ENCODE peak calls at places on chromosomes 16 and 17, in nine cellular contexts. One of them, this sample, is unnamed.
A peak's percentile ranks its signal among the peaks of the same experiment; 100 is the strongest.

GRCh38 chr16:1876468-1876867 is 4.5 kb upstream of the MEIOB start:
- DNase-seq in GM23338: no peak
- DNase-seq in SK-N-SH: no peak
- DNase-seq in A549: no peak
- DNase-seq in HL-60: no peak
- DNase-seq in HCT116: no peak
- DNase-seq in HepG2: no peak
- DNase-seq in GM12878: peak; percentile 20
- DNase-seq in K562: no peak
- DNase-seq in this sample: no peak

GRCh38 chr17:38735161-38735997 is 5.2 kb downstream of the CISD3 start:
- DNase-seq in GM23338: peak; percentile 86
- DNase-seq in SK-N-SH: peak; percentile 92
- DNase-seq in A549: peak; percentile 50
- DNase-seq in HL-60: peak; percentile 49
- DNase-seq in HCT116: no peak
- DNase-seq in HepG2: peak; percentile 33
- DNase-seq in GM12878: no peak
- DNase-seq in K562: peak; percentile 72
- DNase-seq in this sample: no peak

GRCh38 chr16:546909-547770 is 13.1 kb upstream of the PRR35 start:
- DNase-seq in GM23338: peak; percentile 71
- DNase-seq in SK-N-SH: peak; percentile 69
- DNase-seq in A549: peak; percentile 71
- DNase-seq in HL-60: peak; percentile 99
- DNase-seq in HCT116: no peak
- DNase-seq in HepG2: no peak
- DNase-seq in GM12878: no peak
- DNase-seq in K562: peak; percentile 63
- DNase-seq in this sample: no peak

GRCh38 chr17:71188811-71189492 is 931.9 kb upstream of the SOX9 start:
- DNase-seq in GM23338: no peak
- DNase-seq in SK-N-SH: no peak
- DNase-seq in A549: no peak
- DNase-seq in HL-60: no peak
- DNase-seq in HCT116: peak; percentile 16
- DNase-seq in HepG2: no peak
- DNase-seq in GM12878: no peak
- DNase-seq in K562: no peak
- DNase-seq in this sample: peak; percentile 25

GRCh38 chr17:75830168-75831031 is 13.8 kb downstream of the UNC13D start:
- DNase-seq in GM23338: peak; percentile 89
- DNase-seq in SK-N-SH: peak; percentile 88
- DNase-seq in A549: no peak
- DNase-seq in HL-60: no peak
- DNase-seq in HCT116: no peak
- DNase-seq in HepG2: no peak
- DNase-seq in GM12878: no peak
- DNase-seq in K562: no peak
- DNase-seq in this sample: no peak

GRCh38 chr17:38918129-38918913 is 7.1 kb upstream of the LASP1NB start:
- DNase-seq in GM23338: peak; percentile 79
- DNase-seq in SK-N-SH: no peak
- DNase-seq in A549: no peak
- DNase-seq in HL-60: no peak
- DNase-seq in HCT116: no peak
- DNase-seq in HepG2: no peak
- DNase-seq in GM12878: no peak
- DNase-seq in K562: no peak
- DNase-seq in this sample: no peak

GRCh38 chr17:16639438-16639837 is 14.2 kb downstream of the ZNF624 start:
- DNase-seq in GM23338: no peak
- DNase-seq in SK-N-SH: no peak
- DNase-seq in A549: no peak
- DNase-seq in HL-60: no peak
- DNase-seq in HCT116: no peak
- DNase-seq in HepG2: peak; percentile 18
- DNase-seq in GM12878: no peak
- DNase-seq in K562: no peak
- DNase-seq in this sample: no peak

GRCh38 chr17:31313982-31314787 is at the start of gene EVI2B:
- DNase-seq in GM23338: no peak
- DNase-seq in SK-N-SH: no peak
- DNase-seq in A549: peak; percentile 34
- DNase-seq in HL-60: peak; percentile 71
- DNase-seq in HCT116: no peak
- DNase-seq in HepG2: no peak
- DNase-seq in GM12878: peak; percentile 66
- DNase-seq in K562: peak; percentile 47
- DNase-seq in this sample: no peak

GRCh38 chr16:79658301-79659001 is 57.9 kb upstream of the MAF start:
- DNase-seq in GM23338: no peak
- DNase-seq in SK-N-SH: no peak
- DNase-seq in A549: peak; percentile 46
- DNase-seq in HL-60: no peak
- DNase-seq in HCT116: no peak
- DNase-seq in HepG2: peak; percentile 22
- DNase-seq in GM12878: no peak
- DNase-seq in K562: peak; percentile 50
- DNase-seq in this sample: peak; percentile 35

GRCh38 chr17:68963958-68964357 is 8.8 kb upstream of the ABCA8 start:
- DNase-seq in GM23338: no peak
- DNase-seq in SK-N-SH: no peak
- DNase-seq in A549: no peak
- DNase-seq in HL-60: no peak
- DNase-seq in HCT116: no peak
- DNase-seq in HepG2: no peak
- DNase-seq in GM12878: no peak
- DNase-seq in K562: no peak
- DNase-seq in this sample: no peak

GRCh38 chr16:54936086-54936978 is 5.7 kb downstream of the IRX5 start:
- DNase-seq in GM23338: peak; percentile 75
- DNase-seq in SK-N-SH: no peak
- DNase-seq in A549: no peak
- DNase-seq in HL-60: peak; percentile 78
- DNase-seq in HCT116: no peak
- DNase-seq in HepG2: no peak
- DNase-seq in GM12878: no peak
- DNase-seq in K562: no peak
- DNase-seq in this sample: no peak

GRCh38 chr17:15262291-15263205 is 2.6 kb downstream of the PMP22 start:
- DNase-seq in GM23338: peak; percentile 69
- DNase-seq in SK-N-SH: peak; percentile 84
- DNase-seq in A549: peak; percentile 98
- DNase-seq in HL-60: no peak
- DNase-seq in HCT116: peak; percentile 87
- DNase-seq in HepG2: no peak
- DNase-seq in GM12878: no peak
- DNase-seq in K562: peak; percentile 86
- DNase-seq in this sample: peak; percentile 71

GRCh38 chr16:4733211-4733742 is 794 bp downstream of the ANKS3 start:
- DNase-seq in GM23338: no peak
- DNase-seq in SK-N-SH: no peak
- DNase-seq in A549: no peak
- DNase-seq in HL-60: no peak
- DNase-seq in HCT116: no peak
- DNase-seq in HepG2: no peak
- DNase-seq in GM12878: no peak
- DNase-seq in K562: no peak
- DNase-seq in this sample: no peak

GRCh38 chr16:75385507-75386152 is 47.7 kb downstream of the CFDP1 start:
- DNase-seq in GM23338: peak; percentile 79
- DNase-seq in SK-N-SH: peak; percentile 49
- DNase-seq in A549: peak; percentile 78
- DNase-seq in HL-60: peak; percentile 46
- DNase-seq in HCT116: peak; percentile 66
- DNase-seq in HepG2: peak; percentile 68
- DNase-seq in GM12878: peak; percentile 33
- DNase-seq in K562: peak; percentile 85
- DNase-seq in this sample: peak; percentile 42

GRCh38 chr17:64777413-64778101 is 115.5 kb upstream of the SMURF2 start:
- DNase-seq in GM23338: peak; percentile 29
- DNase-seq in SK-N-SH: peak; percentile 48
- DNase-seq in A549: no peak
- DNase-seq in HL-60: peak; percentile 50
- DNase-seq in HCT116: no peak
- DNase-seq in HepG2: no peak
- DNase-seq in GM12878: no peak
- DNase-seq in K562: no peak
- DNase-seq in this sample: no peak

GRCh38 chr17:37719866-37720265 is 25.0 kb downstream of the HNF1B start:
- DNase-seq in GM23338: no peak
- DNase-seq in SK-N-SH: no peak
- DNase-seq in A549: no peak
- DNase-seq in HL-60: no peak
- DNase-seq in HCT116: no peak
- DNase-seq in HepG2: no peak
- DNase-seq in GM12878: no peak
- DNase-seq in K562: no peak
- DNase-seq in this sample: no peak

GRCh38 chr17:33205552-33205951 is 87.5 kb downstream of the ASIC2 start:
- DNase-seq in GM23338: no peak
- DNase-seq in SK-N-SH: no peak
- DNase-seq in A549: no peak
- DNase-seq in HL-60: no peak
- DNase-seq in HCT116: no peak
- DNase-seq in HepG2: no peak
- DNase-seq in GM12878: no peak
- DNase-seq in K562: no peak
- DNase-seq in this sample: no peak

DNA sequence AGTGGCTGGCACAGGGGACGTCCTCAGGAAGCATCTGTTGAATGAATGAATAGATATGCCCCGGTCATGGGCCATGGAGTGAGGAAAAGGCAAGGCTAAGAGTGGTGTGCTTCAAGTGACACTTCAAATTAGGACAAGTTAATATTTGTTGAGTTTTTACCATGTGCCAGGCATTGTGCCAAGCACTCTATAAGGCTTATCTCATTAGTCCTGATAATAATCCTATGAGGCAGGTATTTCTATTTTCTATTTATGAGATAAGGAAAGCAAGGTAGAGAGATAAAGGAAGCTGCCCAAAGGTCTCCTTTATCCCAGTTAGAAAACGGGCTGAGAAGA is 9.0 kb downstream of the SARM1 start:
- DNase-seq in GM23338: no peak
- DNase-seq in SK-N-SH: no peak
- DNase-seq in A549: no peak
- DNase-seq in HL-60: no peak
- DNase-seq in HCT116: no peak
- DNase-seq in HepG2: no peak
- DNase-seq in GM12878: no peak
- DNase-seq in K562: no peak
- DNase-seq in this sample: no peak
- H3K27ac ChIP-seq in GM23338: no peak overlapping the region
- H3K27ac ChIP-seq in SK-N-SH: no peak overlapping the region
- H3K27ac ChIP-seq in A549: peak overlapping the region; percentile 79
- H3K27ac ChIP-seq in HL-60: no peak overlapping the region
- H3K27ac ChIP-seq in HCT116: no peak overlapping the region
- H3K27ac ChIP-seq in HepG2: no peak overlapping the region
- H3K27ac ChIP-seq in GM12878: no peak overlapping the region
- H3K27ac ChIP-seq in K562: no peak overlapping the region
- H3K27ac ChIP-seq in this sample: no peak overlapping the region

DNA sequence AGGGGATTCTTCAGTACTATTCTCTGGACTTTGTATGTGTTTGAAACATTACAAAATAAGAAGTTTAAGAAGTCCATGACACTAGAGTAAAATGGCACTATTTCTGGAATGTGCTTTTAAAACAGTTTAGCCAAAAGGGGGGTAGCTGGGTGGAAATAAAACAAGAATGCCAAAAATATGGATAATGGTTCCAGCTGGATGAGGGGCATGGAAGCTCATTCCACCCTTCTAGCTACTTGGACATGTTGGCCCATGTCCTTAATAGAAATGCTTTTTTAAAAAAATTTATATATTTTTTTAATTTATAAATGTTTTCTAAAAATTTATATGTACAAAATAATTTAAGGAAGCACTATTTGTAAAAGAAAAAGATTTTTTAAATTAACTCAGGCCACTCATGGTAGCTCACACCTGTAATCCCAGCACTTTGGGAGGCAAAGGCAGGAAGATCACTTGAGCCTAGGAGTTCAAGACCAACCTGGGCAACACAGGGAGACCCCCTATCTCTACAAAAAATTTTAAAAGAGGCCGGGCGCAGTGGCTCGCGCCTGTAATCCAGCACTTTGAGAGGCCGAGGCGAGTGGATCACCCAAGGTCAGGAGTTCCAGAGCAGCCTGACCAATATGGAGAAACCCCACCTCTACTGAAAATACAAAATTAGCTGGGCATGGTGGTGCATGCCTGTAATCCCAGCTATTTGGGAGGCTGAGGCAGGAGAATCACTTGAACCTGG is 12.8 kb downstream of the ZC3H7A start:
- DNase-seq in GM23338: no peak
- DNase-seq in SK-N-SH: no peak
- DNase-seq in A549: no peak
- DNase-seq in HL-60: no peak
- DNase-seq in HCT116: no peak
- DNase-seq in HepG2: no peak
- DNase-seq in GM12878: no peak
- DNase-seq in K562: no peak
- DNase-seq in this sample: no peak
- H3K4me3 ChIP-seq in GM23338: no peak overlapping the region
- H3K4me3 ChIP-seq in SK-N-SH: peak overlapping the region; percentile 45
- H3K4me3 ChIP-seq in A549: no peak overlapping the region
- H3K4me3 ChIP-seq in HL-60: no peak overlapping the region
- H3K4me3 ChIP-seq in HCT116: no peak overlapping the region
- H3K4me3 ChIP-seq in HepG2: no peak overlapping the region
- H3K4me3 ChIP-seq in GM12878: peak overlapping the region; percentile 67
- H3K4me3 ChIP-seq in K562: no peak overlapping the region
- H3K4me3 ChIP-seq in this sample: no peak overlapping the region

GRCh38 chr16:19450186-19450585 is 32.5 kb downstream of the TMC5 start:
- DNase-seq in GM23338: no peak
- DNase-seq in SK-N-SH: no peak
- DNase-seq in A549: no peak
- DNase-seq in HL-60: no peak
- DNase-seq in HCT116: no peak
- DNase-seq in HepG2: no peak
- DNase-seq in GM12878: no peak
- DNase-seq in K562: no peak
- DNase-seq in this sample: no peak
- TF ChIP-seq REST in GM23338: no peak
- TF ChIP-seq REST in SK-N-SH: no peak
- TF ChIP-seq REST in A549: no peak
- TF ChIP-seq REST in HL-60: no peak
- TF ChIP-seq REST in HCT116: no peak
- TF ChIP-seq REST in HepG2: no peak
- TF ChIP-seq REST in GM12878: no peak
- TF ChIP-seq REST in K562: no peak
- TF ChIP-seq REST in this sample: no peak

DNA sequence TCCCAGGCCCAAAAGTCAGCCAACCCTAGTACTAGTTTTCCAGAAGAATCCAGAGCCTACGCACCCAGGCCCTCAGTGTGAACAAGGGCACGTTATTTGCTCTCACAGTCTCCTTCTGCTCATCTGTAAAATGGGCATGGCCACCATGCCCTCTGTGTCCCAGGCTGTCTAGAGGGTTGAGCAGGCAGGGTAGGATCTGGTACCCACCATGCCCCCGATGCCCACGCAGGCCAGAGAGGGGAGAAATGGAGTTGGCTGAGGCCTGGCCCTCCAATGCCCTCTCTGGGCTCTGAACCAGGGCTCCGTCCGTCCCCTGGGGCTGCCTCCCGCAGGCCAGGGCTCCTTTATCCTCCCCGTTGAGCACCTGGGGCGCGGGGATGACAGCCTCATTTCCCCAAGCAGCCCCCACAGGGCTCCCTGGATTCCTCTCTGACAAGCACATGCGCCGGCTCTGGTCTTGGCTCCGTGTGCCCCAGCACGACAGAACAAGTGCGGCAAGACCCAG is 9.1 kb upstream of the BAHCC1 start:
- DNase-seq in GM23338: peak; percentile 62
- DNase-seq in SK-N-SH: no peak
- DNase-seq in A549: no peak
- DNase-seq in HL-60: no peak
- DNase-seq in HCT116: no peak
- DNase-seq in HepG2: no peak
- DNase-seq in GM12878: no peak
- DNase-seq in K562: no peak
- DNase-seq in this sample: no peak
- H3K27ac ChIP-seq in GM23338: no peak overlapping the region
- H3K27ac ChIP-seq in SK-N-SH: no peak overlapping the region
- H3K27ac ChIP-seq in A549: peak overlapping the region; percentile 94
- H3K27ac ChIP-seq in HL-60: no peak overlapping the region
- H3K27ac ChIP-seq in HCT116: peak overlapping the region; percentile 96
- H3K27ac ChIP-seq in HepG2: no peak overlapping the region
- H3K27ac ChIP-seq in GM12878: no peak overlapping the region
- H3K27ac ChIP-seq in K562: peak overlapping the region; percentile 83
- H3K27ac ChIP-seq in this sample: peak overlapping the region; percentile 91